ENCODE peak calls at places on chromosomes 2 and 18, in six cellular contexts. L, O, B, W, K and I are unnamed samples.

GRCh38 chr2:180385601-180386201 is 378.6 kb upstream of the CWC22 start:
- DNase-seq in L (no peak), W (no peak), B (no peak), O (no peak), K (no peak), I (no peak)

GRCh38 chr2:53312181-53312580 is 455.4 kb upstream of the CHAC2 start:
- DNase-seq in O (no peak), K (no peak), L (no peak), B (no peak), W (no peak), I (no peak)

GRCh38 chr2:177405029-177405692 is 12.6 kb downstream of the AGPS start:
- DNase-seq in K (no peak), B (no peak), W (no peak), O (no peak), L (no peak), I (no peak)

GRCh38 chr2:115739574-115739973 is 1297.1 kb downstream of the DPP10 start:
- DNase-seq in W (no peak), L (no peak), O (peak; percentile 0), B (no peak), K (no peak), I (no peak)

GRCh38 chr2:124625561-124625960 is 600.5 kb downstream of the CNTNAP5 start:
- DNase-seq in W (no peak), O (no peak), B (no peak), L (no peak), K (no peak), I (no peak)

GRCh38 chr18:62977512-62977911 is 262.2 kb downstream of the PHLPP1 start:
- DNase-seq in O (no peak), W (no peak), K (no peak), B (no peak), L (no peak), I (no peak)

GRCh38 chr18:22067109-22067508 is 102.3 kb upstream of the GATA6 start:
- DNase-seq in W (no peak), L (no peak), O (no peak), K (no peak), B (no peak), I (no peak)

GRCh38 chr18:77866309-77866708 is 616.7 kb downstream of the GALR1 start:
- DNase-seq in W (no peak), O (no peak), B (no peak), L (no peak), K (no peak), I (no peak)

GRCh38 chr2:236676131-236676873 is 106.7 kb downstream of the ACKR3 start:
- DNase-seq in L (no peak), W (no peak), B (no peak), O (no peak), K (no peak), I (no peak)

GRCh38 chr2:147297820-147298219 is 547.0 kb upstream of the ACVR2A start:
- DNase-seq in W (no peak), O (no peak), B (peak; percentile 65), L (no peak), K (no peak), I (no peak)

GRCh38 chr2:197174539-197175094 is 136.0 kb downstream of the ANKRD44 start:
- DNase-seq in K (no peak), W (no peak), B (no peak), O (no peak), L (peak; percentile 73), I (no peak)

GRCh38 chr2:137748533-137748932 is 215.7 kb upstream of the HNMT start:
- DNase-seq in B (no peak), K (no peak), L (no peak), W (no peak), O (no peak), I (no peak)

GRCh38 chr18:78727057-78727739 is 252.4 kb upstream of the SALL3 start:
- DNase-seq in B (no peak), K (no peak), L (no peak), O (no peak), W (no peak), I (no peak)

GRCh38 chr2:211875488-211875887 is 663.1 kb downstream of the ERBB4 start:
- DNase-seq in K (no peak), B (no peak), W (no peak), O (no peak), L (no peak), I (no peak)

GRCh38 chr2:55120634-55121359 is 70.5 kb upstream of the RTN4 start:
- DNase-seq in B (no peak), K (peak; percentile 76), O (no peak), L (no peak), W (peak; percentile 61), I (peak; percentile 69)

GRCh38 chr2:39732492-39732891 is 46.6 kb downstream of the THUMPD2 start:
- DNase-seq in K (no peak), W (no peak), L (no peak), O (no peak), B (no peak), I (no peak)

GRCh38 chr2:10909050-10909995 is 2.4 kb upstream of the KCNF1 start:
- DNase-seq in B (no peak), O (peak; percentile 38), L (no peak), K (peak; percentile 38), W (no peak), I (no peak)

GRCh38 chr18:4547126-4547525 is 92.0 kb upstream of the DLGAP1 start:
- DNase-seq in W (no peak), O (no peak), L (no peak), B (no peak), K (no peak), I (no peak)

GRCh38 chr18:55587341-55588000 is 521 bp downstream of the TCF4 start:
- DNase-seq in B (no peak), L (no peak), K (no peak), W (peak; percentile 30), O (no peak), I (peak; percentile 28)

GRCh38 chr2:96824079-96824870 is 8.2 kb downstream of the CNNM3 start:
- DNase-seq in K (no peak), O (no peak), L (no peak), W (no peak), B (no peak), I (no peak)

GRCh38 chr2:182240862-182241371 is 185.9 kb downstream of the PDE1A start:
- DNase-seq in K (peak; percentile 10), L (peak; percentile 37), W (no peak), B (peak; percentile 25), O (no peak), I (no peak)

GRCh38 chr2:224938670-224939309 is 103.5 kb downstream of the DOCK10 start:
- DNase-seq in B (no peak), W (no peak), L (no peak), O (peak; percentile 38), K (no peak), I (no peak)

GRCh38 chr2:239213420-239214101 is 187.3 kb downstream of the HDAC4 start:
- DNase-seq in B (no peak), W (no peak), O (no peak), L (no peak), K (no peak), I (no peak)

GRCh38 chr2:74845217-74845751 is 11.4 kb downstream of the HK2 start:
- DNase-seq in W (peak; percentile 37), L (peak; percentile 75), O (no peak), B (peak; percentile 55), K (peak; percentile 90), I (peak; percentile 86)